ENCODE peak calls at places on chromosome 7, in nine cellular contexts. One of them, this sample, is unnamed.

GRCh38 chr7:91288208-91288824 is 24.1 kb downstream of the FZD1 start:
- DNase-seq in C1 segment of cervical spinal cord: no peak
- DNase-seq in NCI-H1105: no peak
- DNase-seq in erythroblast: peak
- DNase-seq in progenitor cell of endocrine pancreas: no peak
- DNase-seq in amniotic stem cell: no peak
- DNase-seq in activated CD4-positive, alpha-beta T cell treated with anti-CD3 and anti-CD28 coated beads for 24 hours: no peak
- DNase-seq in right atrium auricular region: no peak
- DNase-seq in neuronal stem cell: no peak
- DNase-seq in this sample: no peak

GRCh38 chr7:44144426-44144967 is 3.4 kb upstream of the MYL7 start:
- DNase-seq in amniotic stem cell: no peak
- DNase-seq in NCI-H1105: no peak
- DNase-seq in right atrium auricular region: no peak
- DNase-seq in activated CD4-positive, alpha-beta T cell treated with anti-CD3 and anti-CD28 coated beads for 24 hours: no peak
- DNase-seq in C1 segment of cervical spinal cord: no peak
- DNase-seq in progenitor cell of endocrine pancreas: no peak
- DNase-seq in erythroblast: no peak
- DNase-seq in neuronal stem cell: no peak
- DNase-seq in this sample: no peak

GRCh38 chr7:54961391-54961790 is 57.4 kb upstream of the EGFR start:
- DNase-seq in activated CD4-positive, alpha-beta T cell treated with anti-CD3 and anti-CD28 coated beads for 24 hours: no peak
- DNase-seq in neuronal stem cell: no peak
- DNase-seq in right atrium auricular region: no peak
- DNase-seq in NCI-H1105: no peak
- DNase-seq in erythroblast: no peak
- DNase-seq in C1 segment of cervical spinal cord: no peak
- DNase-seq in progenitor cell of endocrine pancreas: no peak
- DNase-seq in amniotic stem cell: no peak
- DNase-seq in this sample: no peak

GRCh38 chr7:17618652-17618974 is 320.2 kb downstream of the AHR start:
- DNase-seq in NCI-H1105: no peak
- DNase-seq in amniotic stem cell: no peak
- DNase-seq in C1 segment of cervical spinal cord: no peak
- DNase-seq in erythroblast: no peak
- DNase-seq in progenitor cell of endocrine pancreas: no peak
- DNase-seq in right atrium auricular region: no peak
- DNase-seq in neuronal stem cell: no peak
- DNase-seq in activated CD4-positive, alpha-beta T cell treated with anti-CD3 and anti-CD28 coated beads for 24 hours: no peak
- DNase-seq in this sample: no peak

GRCh38 chr7:68266004-68266579 is 1269.5 kb downstream of the TYW1 start:
- DNase-seq in right atrium auricular region: no peak
- DNase-seq in C1 segment of cervical spinal cord: no peak
- DNase-seq in amniotic stem cell: no peak
- DNase-seq in NCI-H1105: no peak
- DNase-seq in erythroblast: no peak
- DNase-seq in activated CD4-positive, alpha-beta T cell treated with anti-CD3 and anti-CD28 coated beads for 24 hours: no peak
- DNase-seq in neuronal stem cell: no peak
- DNase-seq in progenitor cell of endocrine pancreas: no peak
- DNase-seq in this sample: no peak

GRCh38 chr7:123580406-123581161 is 21.0 kb upstream of the ASB15 start:
- DNase-seq in neuronal stem cell: peak
- DNase-seq in progenitor cell of endocrine pancreas: no peak
- DNase-seq in C1 segment of cervical spinal cord: no peak
- DNase-seq in right atrium auricular region: no peak
- DNase-seq in activated CD4-positive, alpha-beta T cell treated with anti-CD3 and anti-CD28 coated beads for 24 hours: no peak
- DNase-seq in amniotic stem cell: peak
- DNase-seq in erythroblast: no peak
- DNase-seq in NCI-H1105: no peak
- DNase-seq in this sample: no peak

GRCh38 chr7:152459724-152460251 is 24.0 kb upstream of the KMT2C start:
- DNase-seq in NCI-H1105: peak
- DNase-seq in progenitor cell of endocrine pancreas: no peak
- DNase-seq in right atrium auricular region: no peak
- DNase-seq in amniotic stem cell: peak
- DNase-seq in neuronal stem cell: no peak
- DNase-seq in activated CD4-positive, alpha-beta T cell treated with anti-CD3 and anti-CD28 coated beads for 24 hours: no peak
- DNase-seq in erythroblast: peak
- DNase-seq in C1 segment of cervical spinal cord: no peak
- DNase-seq in this sample: no peak

GRCh38 chr7:111560773-111561658 is 1.3 kb downstream of the IMMP2L start:
- DNase-seq in erythroblast: peak
- DNase-seq in NCI-H1105: no peak
- DNase-seq in activated CD4-positive, alpha-beta T cell treated with anti-CD3 and anti-CD28 coated beads for 24 hours: no peak
- DNase-seq in amniotic stem cell: no peak
- DNase-seq in neuronal stem cell: no peak
- DNase-seq in C1 segment of cervical spinal cord: no peak
- DNase-seq in progenitor cell of endocrine pancreas: no peak
- DNase-seq in right atrium auricular region: no peak
- DNase-seq in this sample: no peak

GRCh38 chr7:66296555-66296954 is 91.4 kb downstream of the TPST1 start:
- DNase-seq in amniotic stem cell: no peak
- DNase-seq in NCI-H1105: no peak
- DNase-seq in progenitor cell of endocrine pancreas: no peak
- DNase-seq in right atrium auricular region: no peak
- DNase-seq in activated CD4-positive, alpha-beta T cell treated with anti-CD3 and anti-CD28 coated beads for 24 hours: no peak
- DNase-seq in erythroblast: no peak
- DNase-seq in neuronal stem cell: no peak
- DNase-seq in C1 segment of cervical spinal cord: no peak
- DNase-seq in this sample: no peak

GRCh38 chr7:61111-61510 is 131.3 kb upstream of the FAM20C start:
- DNase-seq in activated CD4-positive, alpha-beta T cell treated with anti-CD3 and anti-CD28 coated beads for 24 hours: no peak
- DNase-seq in NCI-H1105: no peak
- DNase-seq in progenitor cell of endocrine pancreas: no peak
- DNase-seq in erythroblast: no peak
- DNase-seq in neuronal stem cell: no peak
- DNase-seq in right atrium auricular region: no peak
- DNase-seq in C1 segment of cervical spinal cord: no peak
- DNase-seq in amniotic stem cell: no peak
- DNase-seq in this sample: no peak

GRCh38 chr7:51024867-51025266 is 242.2 kb upstream of the GRB10 start:
- DNase-seq in NCI-H1105: no peak
- DNase-seq in amniotic stem cell: no peak
- DNase-seq in C1 segment of cervical spinal cord: no peak
- DNase-seq in progenitor cell of endocrine pancreas: peak
- DNase-seq in neuronal stem cell: no peak
- DNase-seq in activated CD4-positive, alpha-beta T cell treated with anti-CD3 and anti-CD28 coated beads for 24 hours: no peak
- DNase-seq in right atrium auricular region: peak
- DNase-seq in erythroblast: no peak
- DNase-seq in this sample: no peak

GRCh38 chr7:115678049-115678982 is 352.2 kb downstream of the TFEC start:
- DNase-seq in right atrium auricular region: no peak
- DNase-seq in activated CD4-positive, alpha-beta T cell treated with anti-CD3 and anti-CD28 coated beads for 24 hours: no peak
- DNase-seq in progenitor cell of endocrine pancreas: no peak
- DNase-seq in amniotic stem cell: peak
- DNase-seq in NCI-H1105: no peak
- DNase-seq in erythroblast: no peak
- DNase-seq in neuronal stem cell: no peak
- DNase-seq in C1 segment of cervical spinal cord: no peak
- DNase-seq in this sample: no peak

GRCh38 chr7:52911326-52911725 is 124.1 kb upstream of the POM121L12 start:
- DNase-seq in progenitor cell of endocrine pancreas: no peak
- DNase-seq in right atrium auricular region: no peak
- DNase-seq in activated CD4-positive, alpha-beta T cell treated with anti-CD3 and anti-CD28 coated beads for 24 hours: no peak
- DNase-seq in neuronal stem cell: no peak
- DNase-seq in C1 segment of cervical spinal cord: no peak
- DNase-seq in erythroblast: no peak
- DNase-seq in NCI-H1105: no peak
- DNase-seq in amniotic stem cell: no peak
- DNase-seq in this sample: no peak

GRCh38 chr7:26151096-26151495 is 902 bp upstream of the NFE2L3 start:
- DNase-seq in right atrium auricular region: no peak
- DNase-seq in neuronal stem cell: no peak
- DNase-seq in activated CD4-positive, alpha-beta T cell treated with anti-CD3 and anti-CD28 coated beads for 24 hours: no peak
- DNase-seq in NCI-H1105: no peak
- DNase-seq in erythroblast: no peak
- DNase-seq in amniotic stem cell: no peak
- DNase-seq in C1 segment of cervical spinal cord: no peak
- DNase-seq in progenitor cell of endocrine pancreas: no peak
- DNase-seq in this sample: no peak

GRCh38 chr7:104903044-104903443 is 111.0 kb upstream of the KMT2E start:
- DNase-seq in activated CD4-positive, alpha-beta T cell treated with anti-CD3 and anti-CD28 coated beads for 24 hours: no peak
- DNase-seq in neuronal stem cell: no peak
- DNase-seq in C1 segment of cervical spinal cord: no peak
- DNase-seq in progenitor cell of endocrine pancreas: no peak
- DNase-seq in right atrium auricular region: no peak
- DNase-seq in erythroblast: no peak
- DNase-seq in NCI-H1105: no peak
- DNase-seq in amniotic stem cell: no peak
- DNase-seq in this sample: no peak

GRCh38 chr7:73885975-73886798 is 25.2 kb downstream of the TMEM270 start:
- DNase-seq in C1 segment of cervical spinal cord: no peak
- DNase-seq in activated CD4-positive, alpha-beta T cell treated with anti-CD3 and anti-CD28 coated beads for 24 hours: no peak
- DNase-seq in neuronal stem cell: no peak
- DNase-seq in progenitor cell of endocrine pancreas: no peak
- DNase-seq in NCI-H1105: no peak
- DNase-seq in right atrium auricular region: peak
- DNase-seq in erythroblast: peak
- DNase-seq in amniotic stem cell: no peak
- DNase-seq in this sample: no peak

GRCh38 chr7:46565712-46566111 is 644.6 kb upstream of the IGFBP3 start:
- DNase-seq in erythroblast: no peak
- DNase-seq in progenitor cell of endocrine pancreas: no peak
- DNase-seq in right atrium auricular region: no peak
- DNase-seq in C1 segment of cervical spinal cord: no peak
- DNase-seq in amniotic stem cell: no peak
- DNase-seq in neuronal stem cell: no peak
- DNase-seq in activated CD4-positive, alpha-beta T cell treated with anti-CD3 and anti-CD28 coated beads for 24 hours: no peak
- DNase-seq in NCI-H1105: no peak
- DNase-seq in this sample: no peak

GRCh38 chr7:37181550-37181932 is 267.1 kb downstream of the ELMO1 start:
- DNase-seq in progenitor cell of endocrine pancreas: no peak
- DNase-seq in amniotic stem cell: no peak
- DNase-seq in NCI-H1105: no peak
- DNase-seq in right atrium auricular region: no peak
- DNase-seq in activated CD4-positive, alpha-beta T cell treated with anti-CD3 and anti-CD28 coated beads for 24 hours: no peak
- DNase-seq in C1 segment of cervical spinal cord: no peak
- DNase-seq in erythroblast: no peak
- DNase-seq in neuronal stem cell: no peak
- DNase-seq in this sample: no peak

GRCh38 chr7:45646996-45647411 is 72.8 kb downstream of the ADCY1 start:
- DNase-seq in erythroblast: no peak
- DNase-seq in C1 segment of cervical spinal cord: no peak
- DNase-seq in amniotic stem cell: no peak
- DNase-seq in activated CD4-positive, alpha-beta T cell treated with anti-CD3 and anti-CD28 coated beads for 24 hours: no peak
- DNase-seq in right atrium auricular region: peak
- DNase-seq in progenitor cell of endocrine pancreas: no peak
- DNase-seq in NCI-H1105: no peak
- DNase-seq in neuronal stem cell: no peak
- DNase-seq in this sample: no peak

GRCh38 chr7:24052572-24053223 is 231.3 kb upstream of the NPY start:
- DNase-seq in progenitor cell of endocrine pancreas: no peak
- DNase-seq in NCI-H1105: peak
- DNase-seq in erythroblast: no peak
- DNase-seq in C1 segment of cervical spinal cord: no peak
- DNase-seq in right atrium auricular region: no peak
- DNase-seq in neuronal stem cell: no peak
- DNase-seq in amniotic stem cell: peak
- DNase-seq in activated CD4-positive, alpha-beta T cell treated with anti-CD3 and anti-CD28 coated beads for 24 hours: no peak
- DNase-seq in this sample: no peak